ENCODE peak calls at places on chromosomes 12 and 14, in nine cellular contexts. One of them, this sample, is unnamed.

GRCh38 chr12:48017496-48017895 is 13.2 kb upstream of the COL2A1 start:
- DNase-seq in iPS-NIHi11: no peak
- DNase-seq in RPMI8226: no peak
- DNase-seq in EL: no peak
- DNase-seq in SW480: no peak
- DNase-seq in AG04450: no peak
- DNase-seq in OCI-LY7: no peak
- DNase-seq in K562: no peak
- DNase-seq in prostate gland: no peak
- DNase-seq in this sample: no peak

GRCh38 chr14:105866841-105867321 is 340.5 kb downstream of the TMEM121 start:
- DNase-seq in prostate gland: no peak
- DNase-seq in iPS-NIHi11: no peak
- DNase-seq in EL: no peak
- DNase-seq in SW480: no peak
- DNase-seq in AG04450: no peak
- DNase-seq in RPMI8226: no peak
- DNase-seq in OCI-LY7: no peak
- DNase-seq in K562: no peak
- DNase-seq in this sample: no peak

GRCh38 chr14:22849212-22849819 is 12.9 kb downstream of the MMP14 start:
- DNase-seq in RPMI8226: no peak
- DNase-seq in EL: no peak
- DNase-seq in SW480: no peak
- DNase-seq in AG04450: no peak
- DNase-seq in K562: no peak
- DNase-seq in OCI-LY7: no peak
- DNase-seq in prostate gland: peak; percentile 49
- DNase-seq in iPS-NIHi11: no peak
- DNase-seq in this sample: peak; percentile 17

GRCh38 chr12:109833307-109834189 is at the start of gene TRPV4:
- DNase-seq in K562: peak; percentile 85
- DNase-seq in AG04450: no peak
- DNase-seq in iPS-NIHi11: peak; percentile 94
- DNase-seq in EL: peak; percentile 34
- DNase-seq in prostate gland: no peak
- DNase-seq in SW480: no peak
- DNase-seq in RPMI8226: no peak
- DNase-seq in OCI-LY7: no peak
- DNase-seq in this sample: peak; percentile 67

GRCh38 chr14:82094819-82095218 is 561.2 kb upstream of the SEL1L start:
- DNase-seq in K562: no peak
- DNase-seq in SW480: no peak
- DNase-seq in prostate gland: no peak
- DNase-seq in EL: no peak
- DNase-seq in OCI-LY7: no peak
- DNase-seq in RPMI8226: no peak
- DNase-seq in AG04450: no peak
- DNase-seq in iPS-NIHi11: no peak
- DNase-seq in this sample: no peak

GRCh38 chr12:480831-481230 is 21.1 kb downstream of the B4GALNT3 start:
- DNase-seq in iPS-NIHi11: no peak
- DNase-seq in OCI-LY7: no peak
- DNase-seq in RPMI8226: no peak
- DNase-seq in SW480: no peak
- DNase-seq in EL: no peak
- DNase-seq in prostate gland: no peak
- DNase-seq in AG04450: no peak
- DNase-seq in K562: no peak
- DNase-seq in this sample: peak; percentile 17

GRCh38 chr12:110330544-110330943 is 49.5 kb downstream of the ATP2A2 start:
- DNase-seq in AG04450: no peak
- DNase-seq in RPMI8226: no peak
- DNase-seq in K562: no peak
- DNase-seq in prostate gland: no peak
- DNase-seq in EL: peak; percentile 31
- DNase-seq in OCI-LY7: no peak
- DNase-seq in SW480: no peak
- DNase-seq in iPS-NIHi11: no peak
- DNase-seq in this sample: peak; percentile 61

GRCh38 chr12:47397664-47398281 is 308.1 kb downstream of the RPAP3 start:
- DNase-seq in AG04450: no peak
- DNase-seq in SW480: peak; percentile 39
- DNase-seq in EL: peak; percentile 91
- DNase-seq in OCI-LY7: peak; percentile 60
- DNase-seq in K562: no peak
- DNase-seq in prostate gland: peak; percentile 12
- DNase-seq in iPS-NIHi11: no peak
- DNase-seq in RPMI8226: peak; percentile 21
- DNase-seq in this sample: peak; percentile 93

GRCh38 chr14:38211258-38211735 is 3.6 kb downstream of the SSTR1 start:
- DNase-seq in AG04450: no peak
- DNase-seq in OCI-LY7: no peak
- DNase-seq in RPMI8226: no peak
- DNase-seq in EL: peak; percentile 38
- DNase-seq in K562: no peak
- DNase-seq in SW480: no peak
- DNase-seq in prostate gland: no peak
- DNase-seq in iPS-NIHi11: no peak
- DNase-seq in this sample: peak; percentile 39

GRCh38 chr14:63897706-63898105 is 44.9 kb downstream of the SYNE2 start:
- DNase-seq in OCI-LY7: no peak
- DNase-seq in EL: peak; percentile 62
- DNase-seq in SW480: no peak
- DNase-seq in iPS-NIHi11: no peak
- DNase-seq in RPMI8226: no peak
- DNase-seq in AG04450: no peak
- DNase-seq in K562: no peak
- DNase-seq in prostate gland: no peak
- DNase-seq in this sample: peak; percentile 80

GRCh38 chr12:104295954-104296353 is 7.6 kb upstream of the EID3 start:
- DNase-seq in EL: peak; percentile 31
- DNase-seq in RPMI8226: no peak
- DNase-seq in K562: no peak
- DNase-seq in OCI-LY7: no peak
- DNase-seq in prostate gland: no peak
- DNase-seq in SW480: no peak
- DNase-seq in iPS-NIHi11: no peak
- DNase-seq in AG04450: no peak
- DNase-seq in this sample: peak; percentile 51

GRCh38 chr14:24219080-24219479 is 3.2 kb upstream of the MDP1 start:
- DNase-seq in OCI-LY7: no peak
- DNase-seq in iPS-NIHi11: no peak
- DNase-seq in K562: no peak
- DNase-seq in RPMI8226: no peak
- DNase-seq in AG04450: no peak
- DNase-seq in SW480: no peak
- DNase-seq in EL: no peak
- DNase-seq in prostate gland: no peak
- DNase-seq in this sample: no peak

GRCh38 chr12:27627123-27627835 is 69.0 kb upstream of the REP15 start:
- DNase-seq in AG04450: peak; percentile 21
- DNase-seq in SW480: no peak
- DNase-seq in prostate gland: no peak
- DNase-seq in OCI-LY7: no peak
- DNase-seq in iPS-NIHi11: no peak
- DNase-seq in EL: peak; percentile 74
- DNase-seq in K562: no peak
- DNase-seq in RPMI8226: no peak
- DNase-seq in this sample: peak; percentile 81

GRCh38 chr14:105195533-105196227 is 14.6 kb upstream of the NUDT14 start:
- DNase-seq in iPS-NIHi11: no peak
- DNase-seq in prostate gland: no peak
- DNase-seq in OCI-LY7: no peak
- DNase-seq in AG04450: no peak
- DNase-seq in RPMI8226: no peak
- DNase-seq in EL: no peak
- DNase-seq in SW480: no peak
- DNase-seq in K562: no peak
- DNase-seq in this sample: no peak

GRCh38 chr14:75374911-75375310 is 52.9 kb upstream of the JDP2 start:
- DNase-seq in OCI-LY7: no peak
- DNase-seq in EL: no peak
- DNase-seq in K562: no peak
- DNase-seq in SW480: no peak
- DNase-seq in RPMI8226: no peak
- DNase-seq in prostate gland: no peak
- DNase-seq in AG04450: no peak
- DNase-seq in iPS-NIHi11: no peak
- DNase-seq in this sample: no peak

GRCh38 chr14:21326972-21327371 is 47.1 kb downstream of the RPGRIP1 start:
- DNase-seq in iPS-NIHi11: no peak
- DNase-seq in SW480: no peak
- DNase-seq in K562: no peak
- DNase-seq in EL: no peak
- DNase-seq in prostate gland: no peak
- DNase-seq in OCI-LY7: peak; percentile 13
- DNase-seq in AG04450: no peak
- DNase-seq in RPMI8226: peak; percentile 14
- DNase-seq in this sample: no peak

GRCh38 chr12:65962921-65963883 is 138.9 kb downstream of the HMGA2 start:
- DNase-seq in EL: no peak
- DNase-seq in K562: no peak
- DNase-seq in SW480: no peak
- DNase-seq in RPMI8226: peak; percentile 25
- DNase-seq in iPS-NIHi11: peak; percentile 67
- DNase-seq in AG04450: no peak
- DNase-seq in prostate gland: no peak
- DNase-seq in OCI-LY7: peak; percentile 6
- DNase-seq in this sample: no peak

This sample was measured in EH.